ENCODE peak calls at places on chromosomes 2 and 18, in four cellular contexts. One of them, this sample, is unnamed.

GRCh38 chr2:37561615-37562569 is 109.5 kb downstream of the CDC42EP3 start:
- DNase-seq in NCI-H1694: no peak
- DNase-seq in endothelial cell: no peak
- DNase-seq in upper lobe of right lung: no peak
- DNase-seq in this sample: peak; percentile 82

GRCh38 chr18:48575301-48575657 is 36.4 kb downstream of the CTIF start:
- DNase-seq in upper lobe of right lung: no peak
- DNase-seq in NCI-H1694: no peak
- DNase-seq in endothelial cell: no peak
- DNase-seq in this sample: no peak

GRCh38 chr2:8337321-8337720 is 344.5 kb upstream of the ID2 start:
- DNase-seq in NCI-H1694: no peak
- DNase-seq in upper lobe of right lung: no peak
- DNase-seq in endothelial cell: no peak
- DNase-seq in this sample: peak; percentile 26

GRCh38 chr2:193847140-193847539 is 1652.4 kb upstream of the TMEFF2 start:
- DNase-seq in upper lobe of right lung: no peak
- DNase-seq in endothelial cell: no peak
- DNase-seq in NCI-H1694: no peak
- DNase-seq in this sample: no peak

GRCh38 chr2:64562148-64562784 is 38.1 kb downstream of the AFTPH start:
- DNase-seq in upper lobe of right lung: no peak
- DNase-seq in NCI-H1694: peak; percentile 30
- DNase-seq in endothelial cell: no peak
- DNase-seq in this sample: peak; percentile 30

GRCh38 chr2:111042772-111043771 is 77.6 kb upstream of the BCL2L11 start:
- DNase-seq in NCI-H1694: no peak
- DNase-seq in endothelial cell: no peak
- DNase-seq in upper lobe of right lung: no peak
- DNase-seq in this sample: peak; percentile 51

GRCh38 chr2:119453972-119454593 is 22.4 kb downstream of the TMEM37 start:
- DNase-seq in upper lobe of right lung: no peak
- DNase-seq in endothelial cell: no peak
- DNase-seq in NCI-H1694: no peak
- DNase-seq in this sample: no peak

GRCh38 chr2:190137561-190137960 is 75.0 kb upstream of the MSTN start:
- DNase-seq in upper lobe of right lung: no peak
- DNase-seq in NCI-H1694: no peak
- DNase-seq in endothelial cell: no peak
- DNase-seq in this sample: no peak

GRCh38 chr2:8219631-8220393 is 462.0 kb upstream of the ID2 start:
- DNase-seq in endothelial cell: no peak
- DNase-seq in NCI-H1694: no peak
- DNase-seq in upper lobe of right lung: no peak
- DNase-seq in this sample: no peak

GRCh38 chr18:11149441-11150270 is at the start of gene PIEZO2:
- DNase-seq in upper lobe of right lung: peak; percentile 79
- DNase-seq in NCI-H1694: no peak
- DNase-seq in endothelial cell: peak; percentile 74
- DNase-seq in this sample: peak; percentile 89

GRCh38 chr2:214244847-214245246 is 166.0 kb upstream of the VWC2L start:
- DNase-seq in endothelial cell: no peak
- DNase-seq in NCI-H1694: no peak
- DNase-seq in upper lobe of right lung: no peak
- DNase-seq in this sample: no peak

GRCh38 chr2:218781691-218782528 is at the start of gene CYP27A1:
- DNase-seq in endothelial cell: peak; percentile 38
- DNase-seq in upper lobe of right lung: peak; percentile 87
- DNase-seq in NCI-H1694: no peak
- DNase-seq in this sample: no peak

GRCh38 chr18:37393945-37394609 is 171.5 kb downstream of the CELF4 start:
- DNase-seq in upper lobe of right lung: peak; percentile 80
- DNase-seq in NCI-H1694: peak; percentile 13
- DNase-seq in endothelial cell: peak; percentile 66
- DNase-seq in this sample: peak; percentile 26